ENCODE peak calls at places on chromosome 21, in ten cellular contexts. X is epithelial cell of esophagus; N is cardiac muscle cell; Q is heart left ventricle; J is CD8-positive, alpha-beta T cell; L is iPS DF 6.9; W is lower lobe of right lung; H is body of pancreas; D is astrocyte of the spinal cord; A is dorsolateral prefrontal cortex. S is an unnamed sample.

GRCh38 chr21:46156678-46157077 is 1.3 kb upstream of the FTCD start:
- DNase-seq in X (no peak), N (no peak), Q (peak; percentile 37), J (no peak), L (no peak), W (no peak), H (no peak), D (no peak), A (no peak), S (no peak)

GRCh38 chr21:30126575-30126974 is 40.0 kb downstream of the CLDN17 start:
- DNase-seq in X (peak; percentile 91), N (no peak), Q (no peak), J (no peak), L (no peak), W (no peak), H (no peak), D (no peak), A (no peak), S (peak; percentile 94)

GRCh38 chr21:14541840-14542495 is 4.1 kb downstream of the SAMSN1 start:
- DNase-seq in X (no peak), N (no peak), Q (no peak), J (no peak), L (no peak), W (no peak), H (no peak), D (no peak), A (no peak), S (no peak)

GRCh38 chr21:38261851-38262250 is 5.1 kb downstream of the KCNJ15 start:
- DNase-seq in X (no peak), N (no peak), Q (no peak), J (no peak), L (no peak), W (no peak), H (no peak), D (no peak), A (no peak), S (no peak)

GRCh38 chr21:29465528-29465927 is 166.8 kb downstream of the BACH1 start:
- DNase-seq in X (no peak), N (no peak), Q (no peak), J (no peak), L (no peak), W (no peak), H (no peak), D (no peak), A (no peak), S (no peak)

GRCh38 chr21:25742900-25743299 is 8.1 kb downstream of the GABPA start:
- DNase-seq in X (peak; percentile 88), N (no peak), Q (no peak), J (no peak), L (no peak), W (no peak), H (no peak), D (no peak), A (no peak), S (peak; percentile 56)

GRCh38 chr21:25942145-25942544 is 207.4 kb downstream of the GABPA start:
- DNase-seq in X (no peak), N (no peak), Q (no peak), J (no peak), L (no peak), W (no peak), H (no peak), D (no peak), A (no peak), S (no peak)

GRCh38 chr21:45592208-45592619 is 50.0 kb upstream of the SLC19A1 start:
- DNase-seq in X (no peak), N (no peak), Q (no peak), J (peak; percentile 72), L (no peak), W (peak; percentile 44), H (peak; percentile 40), D (no peak), A (peak; percentile 4), S (peak; percentile 4)

GRCh38 chr21:41612674-41613250 is 104.8 kb upstream of the TMPRSS2 start:
- DNase-seq in X (peak; percentile 97), N (peak; percentile 65), Q (peak; percentile 80), J (no peak), L (peak; percentile 25), W (peak; percentile 65), H (peak; percentile 65), D (peak; percentile 95), A (peak; percentile 62), S (peak; percentile 87)

GRCh38 chr21:41610042-41610839 is 102.3 kb upstream of the TMPRSS2 start:
- DNase-seq in X (peak; percentile 66), N (peak; percentile 83), Q (no peak), J (no peak), L (peak; percentile 64), W (peak; percentile 77), H (peak; percentile 85), D (peak; percentile 56), A (peak; percentile 67), S (peak; percentile 63)

GRCh38 chr21:41611441-41611840 is 103.5 kb upstream of the TMPRSS2 start:
- DNase-seq in X (no peak), N (no peak), Q (no peak), J (no peak), L (no peak), W (no peak), H (no peak), D (no peak), A (no peak), S (no peak)

GRCh38 chr21:41613421-41613998 is 105.6 kb upstream of the TMPRSS2 start:
- DNase-seq in X (no peak), N (no peak), Q (no peak), J (no peak), L (no peak), W (no peak), H (no peak), D (no peak), A (no peak), S (no peak)

DNA sequence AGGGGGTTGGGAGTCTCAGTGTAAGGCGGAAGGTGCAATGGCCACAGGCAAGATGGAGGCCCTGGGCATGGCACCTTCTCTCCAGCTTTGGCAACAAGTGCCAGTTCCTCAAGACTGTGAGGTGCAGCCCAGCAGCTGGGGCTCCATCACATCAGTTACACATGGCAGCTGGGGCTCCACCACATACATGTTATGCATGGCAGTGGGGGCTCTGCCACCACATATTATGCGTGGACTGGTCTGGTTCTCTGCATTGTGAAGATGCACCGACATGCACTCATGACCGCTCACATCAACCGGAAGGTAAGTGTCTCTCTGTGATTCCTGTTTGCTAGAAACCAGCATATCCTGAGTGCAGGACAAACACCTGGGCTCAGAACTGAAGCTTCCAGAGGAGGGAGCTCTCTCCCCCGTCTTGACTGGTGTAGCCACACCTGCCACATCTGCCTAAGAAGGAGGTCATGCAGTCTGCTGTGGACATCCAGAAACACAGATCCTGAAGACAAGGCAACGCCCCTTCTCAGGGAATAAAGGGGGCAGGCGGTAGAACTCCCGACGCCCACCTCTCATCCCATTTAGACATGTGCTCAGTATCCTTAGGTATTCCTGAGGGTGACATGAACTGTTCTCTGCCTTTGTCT is 104.1 kb upstream of the TMPRSS2 start:
- DNase-seq in X (peak; percentile 82), N (no peak), Q (no peak), J (no peak), L (peak; percentile 43), W (no peak), H (peak; percentile 52), D (no peak), A (no peak), S (peak; percentile 70)
- H3K4me3 ChIP-seq in X (no peak overlapping the region), N (no peak overlapping the region), Q (no peak overlapping the region), J (no peak overlapping the region), L (no peak overlapping the region), W (no peak overlapping the region), H (no peak overlapping the region), D (no peak overlapping the region), A (peak overlapping the region; percentile 10), S (no peak overlapping the region)

DNA sequence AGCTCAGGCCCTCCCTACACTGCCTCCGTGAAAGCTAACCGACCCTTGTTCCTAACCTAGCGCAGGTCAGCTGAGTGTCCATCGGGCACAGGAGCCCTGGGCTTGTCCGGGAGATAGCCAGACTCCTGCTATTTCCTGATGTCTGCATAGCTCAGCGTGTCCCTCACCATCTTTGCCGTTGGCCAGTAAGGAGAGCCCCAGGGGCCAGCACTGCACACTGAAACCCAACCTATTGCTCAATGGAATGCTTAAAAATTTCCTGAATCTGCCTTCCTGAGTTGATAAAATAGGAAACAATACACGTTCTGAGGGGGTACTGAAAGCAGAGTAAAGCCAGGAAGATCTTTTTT is 2.2 kb downstream of the RUNX1 start:
- DNase-seq in X (no peak), N (no peak), Q (no peak), J (no peak), L (no peak), W (no peak), H (no peak), D (no peak), A (no peak), S (no peak)
- H3K4me3 ChIP-seq in X (no peak overlapping the region), N (no peak overlapping the region), Q (peak overlapping the region; percentile 4), J (peak overlapping the region; percentile 75), L (no peak overlapping the region), W (peak overlapping the region; percentile 53), H (no peak overlapping the region), D (peak overlapping the region; percentile 64), A (peak overlapping the region; percentile 23), S (no peak overlapping the region)

DNA sequence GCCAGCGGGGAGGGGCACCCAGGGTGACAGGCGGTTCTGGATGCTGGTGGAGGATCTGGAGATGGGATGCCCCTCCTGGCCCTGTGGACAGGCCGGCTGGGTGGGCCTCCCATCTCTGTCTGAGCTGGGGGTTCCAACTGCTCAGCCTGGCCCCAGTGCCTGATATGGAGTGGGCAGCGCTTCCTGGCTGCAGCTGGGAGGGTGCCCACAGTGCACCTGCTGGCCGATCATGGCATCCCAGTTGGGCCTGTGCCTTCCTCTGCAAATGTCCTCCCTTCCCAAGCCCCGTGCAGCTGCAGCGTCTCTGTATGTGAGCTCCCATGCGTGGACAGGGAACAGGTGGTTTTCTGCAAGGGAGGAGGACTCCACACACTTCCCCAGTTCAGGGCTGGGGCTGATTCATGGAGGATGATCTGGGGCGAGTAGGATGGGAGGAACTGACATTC is 2.1 kb downstream of the PFKL start:
- DNase-seq in X (peak; percentile 8), N (no peak), Q (no peak), J (no peak), L (no peak), W (no peak), H (peak; percentile 35), D (no peak), A (peak; percentile 71), S (no peak)
- H3K4me3 ChIP-seq in X (no peak overlapping the region), N (no peak overlapping the region), Q (no peak overlapping the region), J (no peak overlapping the region), L (no peak overlapping the region), W (no peak overlapping the region), H (no peak overlapping the region), D (no peak overlapping the region), A (no peak overlapping the region), S (no peak overlapping the region)

GRCh38 chr21:31343030-31343510 is 991 bp downstream of the TIAM1 start:
- DNase-seq in X (no peak), N (no peak), Q (no peak), J (no peak), L (no peak), W (no peak), H (no peak), D (no peak), A (no peak), S (no peak)

GRCh38 chr21:31340499-31340898 is 3.6 kb downstream of the TIAM1 start:
- DNase-seq in X (no peak), N (no peak), Q (no peak), J (no peak), L (no peak), W (no peak), H (no peak), D (no peak), A (no peak), S (no peak)

GRCh38 chr21:31343680-31344480 is at the start of gene TIAM1:
- DNase-seq in X (peak; percentile 92), N (peak; percentile 59), Q (peak; percentile 72), J (peak; percentile 12), L (peak; percentile 29), W (peak; percentile 77), H (peak; percentile 55), D (peak; percentile 73), A (peak; percentile 77), S (peak; percentile 85)

GRCh38 chr21:31340942-31341487 is 3.0 kb downstream of the TIAM1 start:
- DNase-seq in X (no peak), N (no peak), Q (no peak), J (no peak), L (no peak), W (no peak), H (no peak), D (no peak), A (no peak), S (no peak)

DNA sequence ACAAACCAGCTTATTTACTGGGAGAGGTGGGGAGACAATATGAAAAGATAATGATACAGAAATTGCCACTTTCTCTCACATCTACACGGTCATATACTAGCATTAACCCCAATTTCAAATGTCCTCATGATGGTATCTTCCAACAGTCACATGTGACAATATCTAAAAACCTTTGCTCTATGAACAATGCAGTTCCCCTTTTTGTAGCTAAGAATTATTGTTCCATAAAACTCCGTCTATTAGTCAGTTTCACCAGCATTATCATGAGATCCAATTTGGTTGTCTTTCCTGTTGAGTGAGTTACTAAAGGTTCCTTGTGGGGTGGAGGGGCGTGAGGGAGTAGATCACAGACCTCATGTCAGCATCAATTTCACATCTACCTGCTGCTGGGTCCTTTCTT is 1.7 kb downstream of the TIAM1 start:
- DNase-seq in X (peak; percentile 58), N (no peak), Q (no peak), J (no peak), L (no peak), W (no peak), H (no peak), D (no peak), A (no peak), S (peak; percentile 31)
- H3K4me3 ChIP-seq in X (peak overlapping the region; percentile 76), N (no peak overlapping the region), Q (no peak overlapping the region), J (no peak overlapping the region), L (no peak overlapping the region), W (peak overlapping the region; percentile 51), H (no peak overlapping the region), D (no peak overlapping the region), A (peak overlapping the region; percentile 71), S (no peak overlapping the region)

S was measured in bronchial epithelial cell.